ENCODE peak calls at places on chromosomes 7 and 10, in four cellular contexts. Q, E, X and A are unnamed samples.

GRCh38 chr7:95794917-95795515 is 22.7 kb downstream of the DYNC1I1 start:
- DNase-seq in E (no peak), X (no peak), Q (no peak), A (no peak)

GRCh38 chr10:79052311-79053080 is 16.3 kb upstream of the ZMIZ1 start:
- DNase-seq in E (peak; percentile 57), X (peak; percentile 60), Q (peak; percentile 30), A (no peak)

GRCh38 chr10:12350167-12350872 is 973 bp downstream of the CAMK1D start:
- DNase-seq in E (peak; percentile 46), X (peak; percentile 51), Q (peak; percentile 79), A (peak; percentile 61)

GRCh38 chr7:17369686-17370426 is 71.4 kb downstream of the AHR start:
- DNase-seq in E (no peak), Q (no peak), X (peak; percentile 41), A (no peak)

GRCh38 chr10:20006169-20006870 is 190.1 kb downstream of the PLXDC2 start:
- DNase-seq in E (no peak), X (no peak), Q (no peak), A (no peak)

GRCh38 chr10:51960494-51960895 is 261.1 kb upstream of the CSTF2T start:
- DNase-seq in Q (no peak), E (peak; percentile 52), X (peak; percentile 19), A (peak; percentile 16)

GRCh38 chr7:158075633-158076001 is 512.0 kb downstream of the PTPRN2 start:
- DNase-seq in X (no peak), E (no peak), Q (no peak), A (no peak)

GRCh38 chr10:53434413-53434812 is 661.8 kb upstream of the MBL2 start:
- DNase-seq in E (peak; percentile 81), X (no peak), Q (no peak), A (no peak)

GRCh38 chr7:133782470-133782869 is 344.7 kb upstream of the LRGUK start:
- DNase-seq in X (no peak), E (no peak), Q (no peak), A (no peak)

GRCh38 chr7:95318501-95318900 is 5.8 kb downstream of the PON1 start:
- DNase-seq in Q (no peak), E (no peak), X (no peak), A (no peak)

GRCh38 chr10:30170146-30170545 is 110.8 kb upstream of the JCAD start:
- DNase-seq in E (no peak), Q (no peak), X (no peak), A (no peak)

GRCh38 chr7:5282464-5283316 is at the start of gene SLC29A4:
- DNase-seq in E (peak; percentile 61), X (no peak), Q (no peak), A (peak; percentile 57)

GRCh38 chr10:125768217-125768616 is 7.4 kb downstream of the MMP21 start:
- DNase-seq in X (peak; percentile 20), E (peak; percentile 33), Q (no peak), A (no peak)

GRCh38 chr10:44244745-44245600 is 139.9 kb downstream of the CXCL12 start:
- DNase-seq in Q (no peak), X (no peak), E (no peak), A (no peak)

GRCh38 chr10:34994565-34995142 is 95.5 kb downstream of the CUL2 start:
- DNase-seq in X (peak; percentile 77), Q (no peak), E (peak; percentile 85), A (peak; percentile 81)

GRCh38 chr10:49225218-49225876 is 37.2 kb upstream of the TMEM273 start:
- DNase-seq in E (peak; percentile 76), X (no peak), Q (no peak), A (no peak)

GRCh38 chr10:124997791-124998623 is 56.1 kb downstream of the ZRANB1 start:
- DNase-seq in E (no peak), Q (no peak), X (no peak), A (peak; percentile 16)

GRCh38 chr7:21828846-21829245 is 116.9 kb downstream of the CDCA7L start:
- DNase-seq in E (peak; percentile 33), Q (no peak), X (no peak), A (no peak)

GRCh38 chr10:37856881-37857286 is 526 bp downstream of the ZNF248 start:
- DNase-seq in E (no peak), X (no peak), Q (no peak), A (peak; percentile 20)

GRCh38 chr10:97903128-97904025 is 53.7 kb downstream of the GOLGA7B start:
- DNase-seq in Q (no peak), X (no peak), E (no peak), A (no peak)

GRCh38 chr7:50267525-50268041 is 36.9 kb upstream of the IKZF1 start:
- DNase-seq in Q (no peak), E (no peak), X (no peak), A (no peak)

GRCh38 chr7:56040691-56041090 is 10.6 kb downstream of the PSPH start:
- DNase-seq in E (no peak), X (no peak), Q (no peak), A (no peak)

GRCh38 chr10:69045441-69046300 is 42.2 kb upstream of the SRGN start:
- DNase-seq in X (no peak), E (no peak), Q (no peak), A (peak; percentile 72)

GRCh38 chr7:108503112-108504026 is 22.6 kb downstream of the PNPLA8 start:
- DNase-seq in E (no peak), Q (peak; percentile 45), X (no peak), A (peak; percentile 31)

GRCh38 chr7:2076649-2077064 is 156.1 kb downstream of the MAD1L1 start:
- DNase-seq in X (no peak), E (no peak), Q (no peak), A (no peak)

GRCh38 chr10:1199897-1200721 is 143.9 kb downstream of the WDR37 start:
- DNase-seq in E (no peak), Q (no peak), X (no peak), A (no peak)

GRCh38 chr10:102398172-102399020 is 2.9 kb downstream of the NFKB2 start:
- DNase-seq in E (no peak), Q (no peak), X (no peak), A (no peak)

GRCh38 chr10:79266543-79267312 is 80.5 kb upstream of the PPIF start:
- DNase-seq in Q (peak; percentile 62), X (no peak), E (no peak), A (peak; percentile 78)

GRCh38 chr10:36021096-36021495 is 379.0 kb upstream of the FZD8 start:
- DNase-seq in E (no peak), X (no peak), Q (no peak), A (no peak)

GRCh38 chr10:124696446-124697392 is 47.5 kb downstream of the FAM53B start:
- DNase-seq in Q (no peak), E (no peak), X (no peak), A (peak; percentile 83)

GRCh38 chr10:15805395-15806058 is 54.8 kb downstream of the MINDY3 start:
- DNase-seq in E (no peak), X (no peak), Q (no peak), A (no peak)

GRCh38 chr7:45136106-45137060 is 21.2 kb upstream of the RAMP3 start:
- DNase-seq in Q (peak; percentile 69), E (peak; percentile 78), X (peak; percentile 90), A (peak; percentile 85)

GRCh38 chr10:83127942-83128575 is 1011.2 kb upstream of the GHITM start:
- DNase-seq in X (no peak), E (no peak), Q (no peak), A (no peak)

GRCh38 chr7:10537764-10538163 is 435.9 kb upstream of the PHF14 start:
- DNase-seq in E (no peak), X (no peak), Q (no peak), A (no peak)

GRCh38 chr7:100027197-100027596 is 11.8 kb downstream of the ZKSCAN1 start:
- DNase-seq in Q (no peak), X (no peak), E (no peak), A (no peak)

GRCh38 chr7:120926943-120927346 is 23.6 kb upstream of the ING3 start:
- DNase-seq in X (no peak), E (no peak), Q (no peak), A (no peak)

GRCh38 chr7:96313940-96314339 is 8.0 kb downstream of the SLC25A13 start:
- DNase-seq in E (no peak), Q (no peak), X (no peak), A (no peak)

GRCh38 chr7:14698239-14698638 is 204.3 kb downstream of the DGKB start:
- DNase-seq in Q (no peak), E (no peak), X (no peak), A (no peak)
- TF ChIP-seq CTCF in Q (no peak), E (peak; percentile 9), X (no peak), A (peak; percentile 19)

GRCh38 chr7:148750442-148751355 is 52.0 kb downstream of the CUL1 start:
- DNase-seq in E (no peak), X (no peak), Q (no peak), A (no peak)

GRCh38 chr7:148753224-148753623 is 54.5 kb downstream of the CUL1 start:
- DNase-seq in E (no peak), Q (no peak), X (no peak), A (no peak)

GRCh38 chr7:148746139-148746538 is 47.4 kb downstream of the CUL1 start:
- DNase-seq in Q (no peak), E (no peak), X (no peak), A (no peak)

GRCh38 chr7:148747274-148747673 is 48.6 kb downstream of the CUL1 start:
- DNase-seq in X (no peak), Q (no peak), E (peak; percentile 24), A (no peak)
- TF ChIP-seq CTCF in X (no peak), Q (no peak), E (no peak), A (no peak)

GRCh38 chr10:128324058-128324457 is 197.8 kb upstream of the MKI67 start:
- DNase-seq in E (peak; percentile 64), Q (no peak), X (no peak), A (no peak)
- TF ChIP-seq CTCF in E (no peak), Q (no peak), X (no peak), A (peak; percentile 26)

DNA sequence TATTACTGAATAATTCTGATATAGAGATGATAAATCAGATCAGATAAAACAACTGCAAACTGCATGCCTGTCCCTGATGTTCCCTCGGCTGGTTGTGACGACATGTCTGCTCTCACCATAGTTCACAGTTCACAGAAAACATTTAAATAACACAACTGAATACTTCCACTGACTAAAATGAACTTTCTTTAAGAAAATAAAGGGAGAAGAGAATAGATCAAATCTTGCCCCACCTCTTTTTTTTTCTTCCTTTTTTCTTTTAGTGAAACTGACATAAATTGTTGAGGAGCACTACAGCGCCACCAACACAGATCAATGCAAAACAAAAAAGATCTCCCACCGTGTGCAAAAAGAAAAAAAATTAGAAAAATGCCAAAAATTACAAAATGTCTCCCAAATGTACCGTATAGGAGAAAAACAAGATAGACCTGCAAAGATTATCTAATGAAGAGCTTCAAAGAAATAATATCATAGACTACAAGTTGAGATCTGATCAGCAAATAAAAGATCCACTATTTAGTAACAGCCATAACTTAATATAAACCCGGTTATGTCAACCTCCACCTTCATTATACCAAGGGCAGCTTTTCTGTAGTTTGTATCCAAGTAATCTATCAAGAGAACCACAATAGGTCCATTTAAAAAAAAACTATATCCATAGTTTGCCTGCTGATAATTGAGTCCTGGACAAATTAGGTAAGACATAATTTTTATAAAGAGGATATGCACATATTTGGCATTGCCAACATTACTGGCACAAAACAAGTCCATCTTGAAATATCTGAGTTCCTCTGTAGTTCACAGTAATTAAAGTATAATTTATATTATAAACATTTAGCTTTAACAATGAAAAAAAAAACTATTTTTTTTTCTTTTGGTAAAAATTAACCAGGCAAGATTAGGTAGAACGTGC is 30.8 kb upstream of the EPC1 start:
- DNase-seq in X (no peak), E (peak; percentile 25), Q (no peak), A (no peak)
- TF ChIP-seq CTCF in X (peak; percentile 80), E (peak; percentile 46), Q (peak; percentile 65), A (peak; percentile 49)

GRCh38 chr10:4316166-4316810 is 509.7 kb upstream of the AKR1E2 start:
- DNase-seq in Q (no peak), E (no peak), X (no peak), A (no peak)
- TF ChIP-seq CTCF in Q (no peak), E (peak; percentile 10), X (no peak), A (no peak)

GRCh38 chr10:74826142-74827044 is at the start of gene KAT6B:
- DNase-seq in Q (peak; percentile 100), E (peak; percentile 100), X (peak; percentile 99), A (peak; percentile 95)
- TF ChIP-seq CTCF in Q (peak; percentile 39), E (peak; percentile 23), X (peak; percentile 7), A (peak; percentile 2)